ENCODE peak calls at places on chromosomes 11 and 22, in ten cellular contexts. K is NCI-H1930; P is MM.1S; D is amygdala; U is lung microvascular endothelial cell; I is C1 segment of cervical spinal cord; R is Kasumi-1; X is stimulated activated CD8-positive, alpha-beta memory T cell treated with anti-CD3 and anti-CD28 coated beads, Interleukin-7, amount 100 ng/mL, for 4 hours; M is CMK; Y is epithelial cell of proximal tubule. N is an unnamed sample.

GRCh38 chr11:2519879-2520735 is 75.3 kb downstream of the KCNQ1 start:
- DNase-seq in K (no peak), P (no peak), D (no peak), U (no peak), I (no peak), R (no peak), X (no peak), M (no peak), Y (no peak), N (no peak)

GRCh38 chr11:71263391-71263790 is 11.0 kb upstream of the SHANK2 start:
- DNase-seq in K (no peak), P (no peak), D (no peak), U (no peak), I (no peak), R (no peak), X (no peak), M (no peak), Y (no peak), N (no peak)

GRCh38 chr11:70496591-70497535 is 98.5 kb downstream of the CTTN start:
- DNase-seq in K (no peak), P (no peak), D (no peak), U (no peak), I (no peak), R (no peak), X (no peak), M (no peak), Y (no peak), N (no peak)

GRCh38 chr11:19453893-19454292 is 213.1 kb upstream of the E2F8 start:
- DNase-seq in K (no peak), P (no peak), D (no peak), U (no peak), I (no peak), R (no peak), X (no peak), M (no peak), Y (no peak), N (no peak)

GRCh38 chr22:44311855-44312170 is 938 bp downstream of the SHISAL1 start:
- DNase-seq in K (no peak), P (no peak), D (no peak), U (peak; percentile 24), I (no peak), R (no peak), X (no peak), M (no peak), Y (no peak), N (no peak)

GRCh38 chr11:38950882-38951281 is 2352.8 kb upstream of the RAG2 start:
- DNase-seq in K (no peak), P (no peak), D (no peak), U (no peak), I (no peak), R (no peak), X (no peak), M (no peak), Y (no peak), N (no peak)

GRCh38 chr11:33863418-33864172 is 28.3 kb downstream of the LMO2 start:
- DNase-seq in K (no peak), P (no peak), D (no peak), U (peak; percentile 44), I (no peak), R (no peak), X (no peak), M (no peak), Y (no peak), N (no peak)

GRCh38 chr22:25817092-25817943 is 75.3 kb downstream of the MYO18B start:
- DNase-seq in K (no peak), P (no peak), D (no peak), U (no peak), I (no peak), R (no peak), X (no peak), M (no peak), Y (no peak), N (no peak)

GRCh38 chr22:29765905-29766631 is 739 bp downstream of the ZMAT5 start:
- DNase-seq in K (no peak), P (no peak), D (peak; percentile 50), U (peak; percentile 23), I (no peak), R (peak; percentile 37), X (peak; percentile 4), M (no peak), Y (no peak), N (no peak)

GRCh38 chr11:108596701-108597100 is 3.1 kb upstream of the EXPH5 start:
- DNase-seq in K (no peak), P (no peak), D (no peak), U (no peak), I (no peak), R (no peak), X (no peak), M (no peak), Y (no peak), N (no peak)

GRCh38 chr11:94650756-94651155 is 83.6 kb downstream of the PIWIL4 start:
- DNase-seq in K (no peak), P (no peak), D (peak; percentile 1), U (no peak), I (no peak), R (peak; percentile 11), X (no peak), M (no peak), Y (no peak), N (no peak)

GRCh38 chr11:67316882-67317364 is 13.6 kb downstream of the SSH3 start:
- DNase-seq in K (no peak), P (no peak), D (no peak), U (no peak), I (no peak), R (no peak), X (no peak), M (no peak), Y (no peak), N (no peak)

GRCh38 chr22:47192651-47193437 is 430.4 kb downstream of the TBC1D22A start:
- DNase-seq in K (no peak), P (no peak), D (no peak), U (no peak), I (no peak), R (no peak), X (no peak), M (peak; percentile 15), Y (no peak), N (no peak)

GRCh38 chr22:32661296-32661695 is 140.2 kb upstream of the TIMP3 start:
- DNase-seq in K (no peak), P (no peak), D (peak; percentile 6), U (no peak), I (no peak), R (no peak), X (no peak), M (no peak), Y (no peak), N (no peak)

GRCh38 chr22:48397531-48398180 is 1430.0 kb downstream of the BRD1 start:
- DNase-seq in K (no peak), P (no peak), D (no peak), U (no peak), I (no peak), R (no peak), X (no peak), M (no peak), Y (no peak), N (no peak)

GRCh38 chr22:34992672-34993071 is 73.3 kb upstream of the ISX start:
- DNase-seq in K (no peak), P (peak; percentile 9), D (no peak), U (no peak), I (no peak), R (no peak), X (no peak), M (no peak), Y (no peak), N (peak; percentile 15)

GRCh38 chr11:117871784-117872183 is 4.7 kb downstream of the FXYD6 start:
- DNase-seq in K (no peak), P (no peak), D (no peak), U (no peak), I (no peak), R (no peak), X (no peak), M (no peak), Y (no peak), N (no peak)

GRCh38 chr11:109967121-109967520 is 126.1 kb upstream of the ZC3H12C start:
- DNase-seq in K (no peak), P (no peak), D (no peak), U (no peak), I (no peak), R (no peak), X (no peak), M (no peak), Y (no peak), N (no peak)

GRCh38 chr11:122637538-122637937 is 18.0 kb upstream of the UBASH3B start:
- DNase-seq in K (no peak), P (no peak), D (no peak), U (no peak), I (no peak), R (peak; percentile 39), X (no peak), M (no peak), Y (no peak), N (no peak)

GRCh38 chr22:46362934-46363515 is 27.5 kb downstream of the TRMU start:
- DNase-seq in K (no peak), P (no peak), D (no peak), U (no peak), I (no peak), R (no peak), X (no peak), M (no peak), Y (no peak), N (no peak)

GRCh38 chr11:64974124-64974523 is 2.2 kb upstream of the MAJIN start:
- DNase-seq in K (no peak), P (no peak), D (no peak), U (no peak), I (no peak), R (no peak), X (no peak), M (no peak), Y (no peak), N (no peak)

GRCh38 chr22:47842119-47842518 is 1079.7 kb downstream of the TBC1D22A start:
- DNase-seq in K (no peak), P (no peak), D (no peak), U (no peak), I (no peak), R (no peak), X (no peak), M (no peak), Y (no peak), N (no peak)